ENCODE peak calls at places on chromosomes 1 and 21, in eight cellular contexts. One of them, this sample, is unnamed. For H3K4me1, the result is how much of the 10 kb centered on the place peaks cover.

GRCh38 chr21:31983120-31983519 is 110.3 kb downstream of the HUNK start:
- DNase-seq in aorta: no peak
- DNase-seq in mesenchymal stem cell: no peak
- DNase-seq in esophagus squamous epithelium: no peak
- DNase-seq in CD4-positive, CD25-positive, alpha-beta regulatory T cell: no peak
- DNase-seq in prostate gland: no peak
- DNase-seq in iPS DF 6.9: no peak
- DNase-seq in osteoblast: no peak
- DNase-seq in this sample: peak

GRCh38 chr1:162233937-162234336 is 142.7 kb downstream of the SPATA46 start:
- DNase-seq in esophagus squamous epithelium: no peak
- DNase-seq in mesenchymal stem cell: no peak
- DNase-seq in CD4-positive, CD25-positive, alpha-beta regulatory T cell: no peak
- DNase-seq in osteoblast: no peak
- DNase-seq in iPS DF 6.9: no peak
- DNase-seq in aorta: no peak
- DNase-seq in prostate gland: no peak
- DNase-seq in this sample: no peak

GRCh38 chr1:63005812-63006211 is 221.9 kb downstream of the ATG4C start:
- DNase-seq in mesenchymal stem cell: no peak
- DNase-seq in iPS DF 6.9: no peak
- DNase-seq in osteoblast: no peak
- DNase-seq in CD4-positive, CD25-positive, alpha-beta regulatory T cell: no peak
- DNase-seq in prostate gland: no peak
- DNase-seq in aorta: no peak
- DNase-seq in esophagus squamous epithelium: no peak
- DNase-seq in this sample: no peak

GRCh38 chr1:220879509-220880366 is 495 bp downstream of the HLX start:
- DNase-seq in osteoblast: peak
- DNase-seq in aorta: peak
- DNase-seq in CD4-positive, CD25-positive, alpha-beta regulatory T cell: no peak
- DNase-seq in mesenchymal stem cell: peak
- DNase-seq in prostate gland: no peak
- DNase-seq in esophagus squamous epithelium: no peak
- DNase-seq in iPS DF 6.9: no peak
- DNase-seq in this sample: peak

GRCh38 chr1:206112600-206113301 is 4.4 kb downstream of the AVPR1B start:
- DNase-seq in mesenchymal stem cell: no peak
- DNase-seq in CD4-positive, CD25-positive, alpha-beta regulatory T cell: no peak
- DNase-seq in aorta: no peak
- DNase-seq in osteoblast: peak
- DNase-seq in iPS DF 6.9: no peak
- DNase-seq in prostate gland: peak
- DNase-seq in esophagus squamous epithelium: no peak
- DNase-seq in this sample: peak

GRCh38 chr1:151251656-151252470 is 2.7 kb upstream of the PSMD4 start:
- DNase-seq in mesenchymal stem cell: peak
- DNase-seq in osteoblast: peak
- DNase-seq in iPS DF 6.9: peak
- DNase-seq in prostate gland: peak
- DNase-seq in esophagus squamous epithelium: peak
- DNase-seq in aorta: peak
- DNase-seq in CD4-positive, CD25-positive, alpha-beta regulatory T cell: peak
- DNase-seq in this sample: peak

GRCh38 chr1:145877923-145878486 is 7.7 kb downstream of the ANKRD35 start:
- DNase-seq in esophagus squamous epithelium: no peak
- DNase-seq in aorta: no peak
- DNase-seq in mesenchymal stem cell: no peak
- DNase-seq in prostate gland: no peak
- DNase-seq in osteoblast: no peak
- DNase-seq in iPS DF 6.9: no peak
- DNase-seq in CD4-positive, CD25-positive, alpha-beta regulatory T cell: no peak
- DNase-seq in this sample: no peak

GRCh38 chr1:160863422-160864131 is 890 bp upstream of the CD244 start:
- DNase-seq in osteoblast: no peak
- DNase-seq in aorta: no peak
- DNase-seq in iPS DF 6.9: no peak
- DNase-seq in prostate gland: no peak
- DNase-seq in CD4-positive, CD25-positive, alpha-beta regulatory T cell: no peak
- DNase-seq in esophagus squamous epithelium: no peak
- DNase-seq in mesenchymal stem cell: no peak
- DNase-seq in this sample: no peak

GRCh38 chr1:113669988-113670387 is 89.3 kb downstream of the PHTF1 start:
- DNase-seq in mesenchymal stem cell: no peak
- DNase-seq in esophagus squamous epithelium: no peak
- DNase-seq in CD4-positive, CD25-positive, alpha-beta regulatory T cell: no peak
- DNase-seq in iPS DF 6.9: no peak
- DNase-seq in osteoblast: no peak
- DNase-seq in aorta: no peak
- DNase-seq in prostate gland: no peak
- DNase-seq in this sample: no peak

GRCh38 chr1:2853711-2854110 is 52.2 kb upstream of the TTC34 start:
- DNase-seq in osteoblast: no peak
- DNase-seq in esophagus squamous epithelium: no peak
- DNase-seq in aorta: peak
- DNase-seq in iPS DF 6.9: no peak
- DNase-seq in mesenchymal stem cell: no peak
- DNase-seq in CD4-positive, CD25-positive, alpha-beta regulatory T cell: no peak
- DNase-seq in prostate gland: no peak
- DNase-seq in this sample: peak

GRCh38 chr1:3992103-3992556 is 92.1 kb upstream of the C1orf174 start:
- DNase-seq in prostate gland: no peak
- DNase-seq in CD4-positive, CD25-positive, alpha-beta regulatory T cell: peak
- DNase-seq in iPS DF 6.9: no peak
- DNase-seq in esophagus squamous epithelium: no peak
- DNase-seq in osteoblast: no peak
- DNase-seq in aorta: no peak
- DNase-seq in mesenchymal stem cell: peak
- DNase-seq in this sample: no peak

GRCh38 chr1:115138973-115139372 is 49.7 kb upstream of the TSPAN2 start:
- DNase-seq in prostate gland: peak
- DNase-seq in iPS DF 6.9: peak
- DNase-seq in CD4-positive, CD25-positive, alpha-beta regulatory T cell: peak
- DNase-seq in aorta: peak
- DNase-seq in mesenchymal stem cell: peak
- DNase-seq in osteoblast: peak
- DNase-seq in esophagus squamous epithelium: peak
- DNase-seq in this sample: peak

GRCh38 chr1:76141898-76142297 is 67.4 kb downstream of the ST6GALNAC3 start:
- DNase-seq in mesenchymal stem cell: no peak
- DNase-seq in esophagus squamous epithelium: no peak
- DNase-seq in prostate gland: no peak
- DNase-seq in aorta: no peak
- DNase-seq in CD4-positive, CD25-positive, alpha-beta regulatory T cell: no peak
- DNase-seq in iPS DF 6.9: peak
- DNase-seq in osteoblast: no peak
- DNase-seq in this sample: no peak

GRCh38 chr1:89022167-89022959 is at the start of gene GBP3:
- DNase-seq in esophagus squamous epithelium: no peak
- DNase-seq in osteoblast: peak
- DNase-seq in mesenchymal stem cell: peak
- DNase-seq in iPS DF 6.9: no peak
- DNase-seq in prostate gland: no peak
- DNase-seq in aorta: no peak
- DNase-seq in CD4-positive, CD25-positive, alpha-beta regulatory T cell: peak
- DNase-seq in this sample: no peak

GRCh38 chr1:170355267-170355801 is 176.6 kb upstream of the GORAB start:
- DNase-seq in iPS DF 6.9: no peak
- DNase-seq in aorta: no peak
- DNase-seq in esophagus squamous epithelium: no peak
- DNase-seq in osteoblast: no peak
- DNase-seq in prostate gland: no peak
- DNase-seq in mesenchymal stem cell: no peak
- DNase-seq in CD4-positive, CD25-positive, alpha-beta regulatory T cell: no peak
- DNase-seq in this sample: no peak

GRCh38 chr21:43864313-43864805 is 664 bp upstream of the AGPAT3 start:
- DNase-seq in aorta: peak
- DNase-seq in CD4-positive, CD25-positive, alpha-beta regulatory T cell: peak
- DNase-seq in osteoblast: no peak
- DNase-seq in iPS DF 6.9: no peak
- DNase-seq in esophagus squamous epithelium: no peak
- DNase-seq in prostate gland: peak
- DNase-seq in mesenchymal stem cell: peak
- DNase-seq in this sample: peak

GRCh38 chr1:37484325-37485051 is 10.1 kb downstream of the ZC3H12A start:
- DNase-seq in mesenchymal stem cell: no peak
- DNase-seq in CD4-positive, CD25-positive, alpha-beta regulatory T cell: no peak
- DNase-seq in osteoblast: peak
- DNase-seq in iPS DF 6.9: no peak
- DNase-seq in esophagus squamous epithelium: no peak
- DNase-seq in aorta: no peak
- DNase-seq in prostate gland: no peak
- DNase-seq in this sample: peak

GRCh38 chr1:117059334-117059677 is 820 bp upstream of the TTF2 start:
- DNase-seq in iPS DF 6.9: no peak
- DNase-seq in CD4-positive, CD25-positive, alpha-beta regulatory T cell: peak
- DNase-seq in esophagus squamous epithelium: no peak
- DNase-seq in osteoblast: peak
- DNase-seq in aorta: no peak
- DNase-seq in mesenchymal stem cell: no peak
- DNase-seq in prostate gland: peak
- DNase-seq in this sample: peak

GRCh38 chr1:51916587-51917405 is 38.3 kb upstream of the NRDC start:
- DNase-seq in CD4-positive, CD25-positive, alpha-beta regulatory T cell: no peak
- DNase-seq in iPS DF 6.9: no peak
- DNase-seq in prostate gland: peak
- DNase-seq in mesenchymal stem cell: peak
- DNase-seq in osteoblast: no peak
- DNase-seq in esophagus squamous epithelium: no peak
- DNase-seq in aorta: no peak
- DNase-seq in this sample: no peak

GRCh38 chr21:41953249-41953830 is 478 bp downstream of the C2CD2 start:
- DNase-seq in osteoblast: peak
- DNase-seq in iPS DF 6.9: no peak
- DNase-seq in CD4-positive, CD25-positive, alpha-beta regulatory T cell: no peak
- DNase-seq in mesenchymal stem cell: peak
- DNase-seq in aorta: no peak
- DNase-seq in prostate gland: no peak
- DNase-seq in esophagus squamous epithelium: no peak
- DNase-seq in this sample: no peak

GRCh38 chr1:87794788-87795614 is 466.3 kb downstream of the LMO4 start:
- DNase-seq in prostate gland: no peak
- DNase-seq in mesenchymal stem cell: peak
- DNase-seq in aorta: no peak
- DNase-seq in esophagus squamous epithelium: no peak
- DNase-seq in CD4-positive, CD25-positive, alpha-beta regulatory T cell: no peak
- DNase-seq in osteoblast: peak
- DNase-seq in iPS DF 6.9: no peak
- DNase-seq in this sample: no peak

GRCh38 chr1:236759252-236759859 is 35.7 kb upstream of the MTR start:
- DNase-seq in mesenchymal stem cell: peak
- DNase-seq in CD4-positive, CD25-positive, alpha-beta regulatory T cell: peak
- DNase-seq in osteoblast: no peak
- DNase-seq in aorta: no peak
- DNase-seq in iPS DF 6.9: peak
- DNase-seq in prostate gland: no peak
- DNase-seq in esophagus squamous epithelium: no peak
- DNase-seq in this sample: no peak

GRCh38 chr1:155531624-155532023 is 31.0 kb downstream of the ASH1L start:
- DNase-seq in CD4-positive, CD25-positive, alpha-beta regulatory T cell: no peak
- DNase-seq in mesenchymal stem cell: no peak
- DNase-seq in prostate gland: no peak
- DNase-seq in iPS DF 6.9: no peak
- DNase-seq in osteoblast: peak
- DNase-seq in aorta: no peak
- DNase-seq in esophagus squamous epithelium: no peak
- DNase-seq in this sample: no peak

GRCh38 chr1:69858534-69858933 is 290.8 kb downstream of the LRRC7 start:
- DNase-seq in prostate gland: no peak
- DNase-seq in iPS DF 6.9: no peak
- DNase-seq in esophagus squamous epithelium: no peak
- DNase-seq in aorta: no peak
- DNase-seq in osteoblast: no peak
- DNase-seq in mesenchymal stem cell: peak
- DNase-seq in CD4-positive, CD25-positive, alpha-beta regulatory T cell: no peak
- DNase-seq in this sample: no peak

GRCh38 chr1:17636612-17637011 is 97.1 kb downstream of the ARHGEF10L start:
- DNase-seq in aorta: no peak
- DNase-seq in iPS DF 6.9: no peak
- DNase-seq in mesenchymal stem cell: no peak
- DNase-seq in osteoblast: no peak
- DNase-seq in prostate gland: no peak
- DNase-seq in CD4-positive, CD25-positive, alpha-beta regulatory T cell: no peak
- DNase-seq in esophagus squamous epithelium: no peak
- DNase-seq in this sample: no peak

GRCh38 chr1:66231162-66232077 is 302.5 kb upstream of the SGIP1 start:
- DNase-seq in aorta: no peak
- DNase-seq in esophagus squamous epithelium: no peak
- DNase-seq in iPS DF 6.9: no peak
- DNase-seq in CD4-positive, CD25-positive, alpha-beta regulatory T cell: no peak
- DNase-seq in mesenchymal stem cell: no peak
- DNase-seq in prostate gland: no peak
- DNase-seq in osteoblast: peak
- DNase-seq in this sample: no peak
- H3K4me1 ChIP-seq in aorta: under half
- H3K4me1 ChIP-seq in esophagus squamous epithelium: under half
- H3K4me1 ChIP-seq in iPS DF 6.9: under half
- H3K4me1 ChIP-seq in CD4-positive, CD25-positive, alpha-beta regulatory T cell: under half
- H3K4me1 ChIP-seq in mesenchymal stem cell: under half
- H3K4me1 ChIP-seq in prostate gland: under half
- H3K4me1 ChIP-seq in osteoblast: under half
- H3K4me1 ChIP-seq in this sample: under half

GRCh38 chr1:154425172-154425571 is 20.0 kb downstream of the IL6R start:
- DNase-seq in iPS DF 6.9: no peak
- DNase-seq in CD4-positive, CD25-positive, alpha-beta regulatory T cell: no peak
- DNase-seq in mesenchymal stem cell: no peak
- DNase-seq in esophagus squamous epithelium: no peak
- DNase-seq in aorta: no peak
- DNase-seq in prostate gland: no peak
- DNase-seq in osteoblast: no peak
- DNase-seq in this sample: no peak
- H3K4me1 ChIP-seq in iPS DF 6.9: under half
- H3K4me1 ChIP-seq in CD4-positive, CD25-positive, alpha-beta regulatory T cell: half or more
- H3K4me1 ChIP-seq in mesenchymal stem cell: under half
- H3K4me1 ChIP-seq in esophagus squamous epithelium: half or more
- H3K4me1 ChIP-seq in aorta: under half
- H3K4me1 ChIP-seq in prostate gland: under half
- H3K4me1 ChIP-seq in osteoblast: under half
- H3K4me1 ChIP-seq in this sample: half or more

GRCh38 chr1:180922637-180923023 is 9.9 kb downstream of the KIAA1614 start:
- DNase-seq in prostate gland: no peak
- DNase-seq in iPS DF 6.9: no peak
- DNase-seq in mesenchymal stem cell: no peak
- DNase-seq in esophagus squamous epithelium: no peak
- DNase-seq in aorta: no peak
- DNase-seq in osteoblast: peak
- DNase-seq in CD4-positive, CD25-positive, alpha-beta regulatory T cell: no peak
- DNase-seq in this sample: no peak
- H3K4me1 ChIP-seq in prostate gland: under half
- H3K4me1 ChIP-seq in iPS DF 6.9: under half
- H3K4me1 ChIP-seq in mesenchymal stem cell: under half
- H3K4me1 ChIP-seq in esophagus squamous epithelium: under half
- H3K4me1 ChIP-seq in aorta: under half
- H3K4me1 ChIP-seq in osteoblast: under half
- H3K4me1 ChIP-seq in CD4-positive, CD25-positive, alpha-beta regulatory T cell: under half
- H3K4me1 ChIP-seq in this sample: under half

DNA sequence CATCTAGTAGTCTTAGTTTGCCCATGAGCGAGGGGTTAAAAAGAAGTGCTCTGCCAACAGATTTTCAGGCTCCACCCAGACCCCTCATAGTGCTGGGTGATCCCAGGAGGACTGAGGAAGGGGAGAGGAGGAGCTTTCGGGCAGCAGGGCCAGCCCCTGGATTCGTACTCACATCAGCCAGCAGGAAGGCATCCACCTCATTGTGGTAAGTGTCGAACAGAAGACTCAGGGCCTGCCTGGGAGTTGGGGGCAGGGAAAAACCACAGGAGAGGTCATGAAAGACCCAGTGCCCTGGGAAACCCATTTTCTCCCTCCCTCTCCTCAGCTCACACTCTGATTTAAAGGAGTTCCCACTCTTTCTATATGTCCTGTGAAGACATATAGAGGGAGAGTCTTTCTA is 34.9 kb downstream of the PIK3C2B start:
- DNase-seq in mesenchymal stem cell: no peak
- DNase-seq in aorta: no peak
- DNase-seq in CD4-positive, CD25-positive, alpha-beta regulatory T cell: no peak
- DNase-seq in osteoblast: no peak
- DNase-seq in prostate gland: no peak
- DNase-seq in iPS DF 6.9: no peak
- DNase-seq in esophagus squamous epithelium: no peak
- DNase-seq in this sample: no peak
- H3K4me1 ChIP-seq in mesenchymal stem cell: under half
- H3K4me1 ChIP-seq in aorta: under half
- H3K4me1 ChIP-seq in CD4-positive, CD25-positive, alpha-beta regulatory T cell: under half
- H3K4me1 ChIP-seq in osteoblast: under half
- H3K4me1 ChIP-seq in prostate gland: under half
- H3K4me1 ChIP-seq in iPS DF 6.9: under half
- H3K4me1 ChIP-seq in esophagus squamous epithelium: half or more
- H3K4me1 ChIP-seq in this sample: under half